ENCODE peak calls at places on chromosomes 13 and 19, in seven cellular contexts. Y is psoas muscle, Q is BJ, Z is heart right ventricle, R is uterus, L is left ventricle myocardium inferior, X is astrocyte. E is an unnamed sample.
A peak's percentile ranks its signal among the peaks of the same experiment; 100 is the strongest.

GRCh38 chr13:67069117-67069767 is 160.9 kb downstream of the PCDH9 start:
- DNase-seq in Y (no peak), Q (no peak), Z (no peak), R (no peak), L (no peak), X (no peak), E (no peak)

GRCh38 chr19:45123440-45123850 is 30.5 kb downstream of the PPP1R37 start:
- DNase-seq in Y (no peak), Q (no peak), Z (no peak), R (no peak), L (no peak), X (no peak), E (peak; percentile 47)

GRCh38 chr19:49570997-49571676 is 9.2 kb downstream of the NOSIP start:
- DNase-seq in Y (no peak), Q (no peak), Z (no peak), R (no peak), L (no peak), X (no peak), E (no peak)

GRCh38 chr13:34803756-34804155 is 138.3 kb upstream of the NBEA start:
- DNase-seq in Y (no peak), Q (no peak), Z (no peak), R (no peak), L (no peak), X (no peak), E (no peak)

GRCh38 chr19:10316229-10317044 is 622 bp upstream of the FDX2 start:
- DNase-seq in Y (no peak), Q (no peak), Z (no peak), R (no peak), L (no peak), X (no peak), E (no peak)

GRCh38 chr19:10979950-10980349 is 19.1 kb downstream of the SMARCA4 start:
- DNase-seq in Y (no peak), Q (no peak), Z (no peak), R (no peak), L (no peak), X (no peak), E (no peak)

GRCh38 chr19:51127755-51128154 is 3.0 kb downstream of the SIGLEC9 start:
- DNase-seq in Y (no peak), Q (no peak), Z (peak; percentile 40), R (no peak), L (no peak), X (no peak), E (no peak)

GRCh38 chr13:91045351-91046034 is 302.0 kb upstream of the MIR17HG start:
- DNase-seq in Y (no peak), Q (no peak), Z (no peak), R (no peak), L (no peak), X (no peak), E (no peak)

GRCh38 chr19:18128044-18128443 is 24.9 kb upstream of the PIK3R2 start:
- DNase-seq in Y (no peak), Q (no peak), Z (no peak), R (no peak), L (no peak), X (no peak), E (no peak)

GRCh38 chr13:76637651-76638111 is 248.5 kb downstream of the KCTD12 start:
- DNase-seq in Y (no peak), Q (peak; percentile 71), Z (no peak), R (no peak), L (no peak), X (peak; percentile 12), E (no peak)

GRCh38 chr19:49157445-49158224 is at the start of gene TRPM4:
- DNase-seq in Y (peak; percentile 92), Q (peak; percentile 13), Z (peak; percentile 97), R (peak; percentile 80), L (peak; percentile 96), X (peak; percentile 46), E (peak; percentile 82)

GRCh38 chr13:52344108-52344507 is 61.9 kb downstream of the THSD1 start:
- DNase-seq in Y (no peak), Q (no peak), Z (no peak), R (no peak), L (no peak), X (no peak), E (no peak)

GRCh38 chr19:6611441-6611852 is 20.5 kb upstream of the CD70 start:
- DNase-seq in Y (no peak), Q (no peak), Z (no peak), R (no peak), L (no peak), X (no peak), E (peak; percentile 59)

GRCh38 chr13:33328691-33329090 is 43.1 kb upstream of the STARD13 start:
- DNase-seq in Y (no peak), Q (no peak), Z (no peak), R (no peak), L (no peak), X (no peak), E (peak; percentile 16)

GRCh38 chr13:31587696-31588266 is 151.5 kb upstream of the RXFP2 start:
- DNase-seq in Y (no peak), Q (no peak), Z (no peak), R (no peak), L (no peak), X (no peak), E (no peak)

GRCh38 chr13:31588331-31588730 is 151.0 kb upstream of the RXFP2 start:
- DNase-seq in Y (no peak), Q (no peak), Z (no peak), R (no peak), L (no peak), X (no peak), E (no peak)

GRCh38 chr13:31591834-31592233 is 147.5 kb upstream of the RXFP2 start:
- DNase-seq in Y (no peak), Q (no peak), Z (no peak), R (no peak), L (no peak), X (no peak), E (no peak)

GRCh38 chr13:31594056-31594455 is 145.3 kb upstream of the RXFP2 start:
- DNase-seq in Y (no peak), Q (no peak), Z (no peak), R (no peak), L (no peak), X (no peak), E (no peak)

DNA sequence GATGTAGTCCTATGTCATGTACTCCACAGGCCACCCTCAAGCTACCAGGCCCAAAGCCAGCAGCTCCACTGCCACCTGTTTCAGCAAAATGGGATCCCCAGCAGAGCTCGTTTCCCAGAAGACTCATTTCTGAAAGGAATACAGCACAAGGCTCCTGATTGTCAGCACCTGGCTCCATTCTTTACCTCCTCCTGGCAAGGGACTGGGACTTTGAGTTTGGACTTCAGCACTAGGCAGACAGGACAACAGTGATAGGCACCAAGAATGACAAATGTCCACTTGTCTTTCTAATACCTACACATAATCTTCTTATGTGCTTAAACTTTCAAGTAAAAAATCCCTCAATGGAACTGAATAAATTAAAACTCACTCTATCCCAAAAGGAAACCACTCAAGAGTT is 150.4 kb upstream of the RXFP2 start:
- DNase-seq in Y (no peak), Q (no peak), Z (no peak), R (no peak), L (no peak), X (no peak), E (no peak)
- H3K27me3 ChIP-seq in Y (no peaks in the 10 kb centered on the region), Q (peaks cover 2% of the 10 kb centered on the region), Z (no peaks in the 10 kb centered on the region), R (no peaks in the 10 kb centered on the region), L (peaks cover 15% of the 10 kb centered on the region), X (peaks cover 6% of the 10 kb centered on the region), E (peaks cover 2% of the 10 kb centered on the region)

GRCh38 chr13:35917252-35917941 is 213.8 kb downstream of the DCLK1 start:
- DNase-seq in Y (no peak), Q (no peak), Z (no peak), R (no peak), L (no peak), X (peak; percentile 50), E (no peak)
- H3K27me3 ChIP-seq in Y (no peaks in the 10 kb centered on the region), Q (no peaks in the 10 kb centered on the region), Z (no peaks in the 10 kb centered on the region), R (no peaks in the 10 kb centered on the region), L (no peaks in the 10 kb centered on the region), X (no peaks in the 10 kb centered on the region), E (no peaks in the 10 kb centered on the region)

GRCh38 chr13:112071902-112072530 is 5.1 kb downstream of the SOX1 start:
- DNase-seq in Y (no peak), Q (no peak), Z (no peak), R (no peak), L (no peak), X (no peak), E (no peak)

GRCh38 chr13:112071011-112071901 is 4.3 kb downstream of the SOX1 start:
- DNase-seq in Y (no peak), Q (no peak), Z (no peak), R (no peak), L (no peak), X (no peak), E (no peak)

GRCh38 chr13:112072531-112073244 is 5.7 kb downstream of the SOX1 start:
- DNase-seq in Y (no peak), Q (no peak), Z (peak; percentile 17), R (no peak), L (no peak), X (no peak), E (no peak)

GRCh38 chr13:112073245-112074138 is 6.5 kb downstream of the SOX1 start:
- DNase-seq in Y (no peak), Q (no peak), Z (no peak), R (no peak), L (no peak), X (no peak), E (no peak)

DNA sequence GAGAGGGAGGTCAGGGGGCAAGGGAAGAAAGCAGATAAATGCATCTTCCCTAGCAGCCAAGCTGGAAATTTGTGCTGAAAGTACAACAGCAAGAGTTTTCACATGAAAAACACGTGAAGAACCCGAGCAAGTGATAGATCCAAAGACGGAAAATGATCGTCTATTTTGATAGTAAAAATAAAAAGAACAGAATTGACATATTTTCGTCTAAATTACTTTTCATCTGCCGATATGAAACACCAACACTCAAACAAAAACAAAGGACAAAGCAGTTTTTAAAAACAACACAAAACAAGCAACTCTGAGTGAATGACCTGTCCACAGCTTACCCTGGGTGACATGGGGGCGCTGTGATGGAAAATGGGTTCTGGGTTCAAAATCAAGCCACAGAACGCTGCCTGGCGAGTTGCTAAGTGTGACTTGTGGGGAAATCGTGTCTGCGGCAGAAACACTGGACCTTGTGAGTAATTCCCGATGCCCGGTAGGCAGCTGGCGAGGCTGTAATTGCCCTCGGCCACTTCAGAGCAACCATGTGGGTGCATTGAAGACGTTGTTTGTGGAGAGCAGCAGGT is 7.3 kb downstream of the SOX1 start:
- DNase-seq in Y (no peak), Q (no peak), Z (no peak), R (no peak), L (no peak), X (no peak), E (no peak)
- H3K27me3 ChIP-seq in Y (peaks cover 33% of the 10 kb centered on the region), Q (peaks cover 34% of the 10 kb centered on the region), Z (peaks cover 100% of the 10 kb centered on the region), R (peaks cover 92% of the 10 kb centered on the region), L (peaks cover 100% of the 10 kb centered on the region), X (peaks cover 48% of the 10 kb centered on the region), E (peaks cover 42% of the 10 kb centered on the region)

GRCh38 chr19:31350033-31350692 is 927 bp upstream of the TSHZ3 start:
- DNase-seq in Y (peak; percentile 40), Q (no peak), Z (peak; percentile 51), R (peak; percentile 68), L (peak; percentile 53), X (no peak), E (no peak)
- H3K27me3 ChIP-seq in Y (peaks cover 37% of the 10 kb centered on the region), Q (no peaks in the 10 kb centered on the region), Z (peaks cover 62% of the 10 kb centered on the region), R (no peaks in the 10 kb centered on the region), L (peaks cover 54% of the 10 kb centered on the region), X (peaks cover 24% of the 10 kb centered on the region), E (no peaks in the 10 kb centered on the region)